ENCODE peak calls at places on chromosomes 5 and 9, in four cellular contexts. D is stimulated activated CD8-positive, alpha-beta memory T cell treated with anti-CD3 and anti-CD28 coated beads, Interleukin-4, amount 100 ng/mL, for 24 hours; I is Daoy; J is T follicular helper cell. G is an unnamed sample.

GRCh38 chr5:66807743-66808142 is 211.6 kb downstream of the MAST4 start:
- DNase-seq in J (no peak), I (peak; percentile 74), D (no peak), G (no peak)

GRCh38 chr9:96176901-96177718 is 124.9 kb downstream of the HSD17B3 start:
- DNase-seq in J (no peak), D (no peak), I (no peak), G (no peak)

GRCh38 chr5:158032246-158032645 is 173.3 kb upstream of the CLINT1 start:
- DNase-seq in D (no peak), I (no peak), J (no peak), G (no peak)

GRCh38 chr5:113218200-113218599 is 216.6 kb downstream of the TSSK1B start:
- DNase-seq in J (no peak), I (no peak), D (no peak), G (no peak)

GRCh38 chr9:37999501-38000189 is 69.4 kb downstream of the SHB start:
- DNase-seq in J (no peak), D (no peak), I (peak; percentile 55), G (no peak)

GRCh38 chr5:150599917-150600511 is 40.4 kb upstream of the SYNPO start:
- DNase-seq in D (no peak), J (no peak), I (peak; percentile 96), G (peak; percentile 91)

GRCh38 chr5:161685461-161685860 is at the start of gene GABRA6:
- DNase-seq in J (no peak), D (no peak), I (no peak), G (no peak)

GRCh38 chr5:173396311-173396993 is 68.2 kb upstream of the STC2 start:
- DNase-seq in I (peak; percentile 35), J (no peak), D (no peak), G (no peak)

GRCh38 chr5:157180374-157181264 is at the start of gene ITK:
- DNase-seq in I (no peak), J (peak; percentile 23), D (no peak), G (peak; percentile 13)

GRCh38 chr5:133321833-133322420 is 270.1 kb downstream of the HSPA4 start:
- DNase-seq in D (peak; percentile 15), J (no peak), I (no peak), G (no peak)

GRCh38 chr9:27382308-27382707 is 85.4 kb upstream of the EQTN start:
- DNase-seq in I (no peak), J (no peak), D (no peak), G (no peak)

GRCh38 chr9:16030513-16031185 is 477.8 kb downstream of the CCDC171 start:
- DNase-seq in I (peak; percentile 97), D (no peak), J (no peak), G (no peak)

GRCh38 chr5:148559461-148559860 is 94.9 kb downstream of the HTR4 start:
- DNase-seq in I (no peak), D (no peak), J (no peak), G (no peak)

GRCh38 chr5:141632650-141633049 is 4.0 kb downstream of the HDAC3 start:
- DNase-seq in D (no peak), J (no peak), I (no peak), G (no peak)

GRCh38 chr5:112697301-112697700 is 40.4 kb upstream of the APC start:
- DNase-seq in D (no peak), I (no peak), J (no peak), G (no peak)

GRCh38 chr5:171616002-171616780 is 169.4 kb upstream of the SMIM23 start:
- DNase-seq in D (no peak), J (no peak), I (no peak), G (no peak)

GRCh38 chr9:105973811-105974407 is 279.6 kb downstream of the TMEM38B start:
- DNase-seq in J (no peak), D (no peak), I (no peak), G (no peak)

GRCh38 chr5:59584858-59585846 is 308.4 kb downstream of the PDE4D start:
- DNase-seq in J (no peak), D (no peak), I (no peak), G (no peak)

GRCh38 chr9:15182003-15182695 is 124.9 kb downstream of the TTC39B start:
- DNase-seq in I (no peak), J (no peak), D (no peak), G (no peak)

GRCh38 chr5:111758284-111758628 is 1.3 kb upstream of the NREP start:
- DNase-seq in D (no peak), J (no peak), I (no peak), G (no peak)

GRCh38 chr5:16585028-16585667 is 31.6 kb downstream of the RETREG1 start:
- DNase-seq in D (no peak), I (no peak), J (no peak), G (peak; percentile 9)

GRCh38 chr5:73174100-73174815 is 1.3 kb downstream of the TMEM174 start:
- DNase-seq in I (no peak), J (no peak), D (no peak), G (no peak)

GRCh38 chr5:38396766-38397165 is 138.4 kb downstream of the EGFLAM start:
- DNase-seq in I (no peak), J (no peak), D (no peak), G (no peak)

GRCh38 chr9:8781447-8781846 is 981.9 kb upstream of the DMAC1 start:
- DNase-seq in J (no peak), I (no peak), D (no peak), G (no peak)

GRCh38 chr9:123424131-123424530 is 68.1 kb downstream of the CRB2 start:
- DNase-seq in J (no peak), I (no peak), D (no peak), G (no peak)

GRCh38 chr9:36041491-36041890 is 4.8 kb downstream of the RECK start:
- DNase-seq in D (no peak), I (no peak), J (no peak), G (no peak)

G was measured in right atrium auricular region.